ENCODE peak calls at places on chromosomes 11 and 22, in nine cellular contexts. One of them, this sample, is unnamed.

GRCh38 chr11:8286886-8287285 is 23.2 kb upstream of the LMO1 start:
- DNase-seq in activated gamma-delta T cell treated with anti-CD3 and anti-CD28 coated beads, Interleukin-2, amount 50 U/mL, for 16 hours: no peak
- DNase-seq in HAP-1: no peak
- DNase-seq in stimulated activated effector memory CD8-positive, alpha-beta T cell treated with anti-CD3 and anti-CD28 coated beads, Interleukin-12 subunit alpha, Interleukin-12 subunit beta, amount 100 ng/mL, for 72 hours: no peak
- DNase-seq in occipital lobe: no peak
- DNase-seq in stimulated activated CD4-positive, alpha-beta T cell treated with anti-CD3 and anti-CD28 coated beads, Interleukin-12 subunit alpha, Interleukin-12 subunit beta, amount 100 ng/mL, for 48 hours: no peak
- DNase-seq in activated naive CD8-positive, alpha-beta T cell treated with anti-CD3 and anti-CD28 coated beads for 36 hours: no peak
- DNase-seq in substantia nigra: no peak
- DNase-seq in GM03348: no peak
- DNase-seq in this sample: no peak

GRCh38 chr22:49347376-49347775 is 480.3 kb downstream of the BRD1 start:
- DNase-seq in activated gamma-delta T cell treated with anti-CD3 and anti-CD28 coated beads, Interleukin-2, amount 50 U/mL, for 16 hours: no peak
- DNase-seq in stimulated activated effector memory CD8-positive, alpha-beta T cell treated with anti-CD3 and anti-CD28 coated beads, Interleukin-12 subunit alpha, Interleukin-12 subunit beta, amount 100 ng/mL, for 72 hours: no peak
- DNase-seq in stimulated activated CD4-positive, alpha-beta T cell treated with anti-CD3 and anti-CD28 coated beads, Interleukin-12 subunit alpha, Interleukin-12 subunit beta, amount 100 ng/mL, for 48 hours: no peak
- DNase-seq in HAP-1: no peak
- DNase-seq in occipital lobe: no peak
- DNase-seq in GM03348: no peak
- DNase-seq in activated naive CD8-positive, alpha-beta T cell treated with anti-CD3 and anti-CD28 coated beads for 36 hours: no peak
- DNase-seq in substantia nigra: no peak
- DNase-seq in this sample: no peak

GRCh38 chr11:120121336-120121735 is 16.6 kb downstream of the TRIM29 start:
- DNase-seq in occipital lobe: no peak
- DNase-seq in activated naive CD8-positive, alpha-beta T cell treated with anti-CD3 and anti-CD28 coated beads for 36 hours: no peak
- DNase-seq in HAP-1: no peak
- DNase-seq in substantia nigra: no peak
- DNase-seq in stimulated activated effector memory CD8-positive, alpha-beta T cell treated with anti-CD3 and anti-CD28 coated beads, Interleukin-12 subunit alpha, Interleukin-12 subunit beta, amount 100 ng/mL, for 72 hours: no peak
- DNase-seq in stimulated activated CD4-positive, alpha-beta T cell treated with anti-CD3 and anti-CD28 coated beads, Interleukin-12 subunit alpha, Interleukin-12 subunit beta, amount 100 ng/mL, for 48 hours: no peak
- DNase-seq in GM03348: no peak
- DNase-seq in activated gamma-delta T cell treated with anti-CD3 and anti-CD28 coated beads, Interleukin-2, amount 50 U/mL, for 16 hours: no peak
- DNase-seq in this sample: no peak

GRCh38 chr11:105719073-105719846 is 109.4 kb downstream of the GRIA4 start:
- DNase-seq in stimulated activated effector memory CD8-positive, alpha-beta T cell treated with anti-CD3 and anti-CD28 coated beads, Interleukin-12 subunit alpha, Interleukin-12 subunit beta, amount 100 ng/mL, for 72 hours: no peak
- DNase-seq in activated gamma-delta T cell treated with anti-CD3 and anti-CD28 coated beads, Interleukin-2, amount 50 U/mL, for 16 hours: no peak
- DNase-seq in GM03348: no peak
- DNase-seq in activated naive CD8-positive, alpha-beta T cell treated with anti-CD3 and anti-CD28 coated beads for 36 hours: no peak
- DNase-seq in HAP-1: no peak
- DNase-seq in occipital lobe: no peak
- DNase-seq in substantia nigra: no peak
- DNase-seq in stimulated activated CD4-positive, alpha-beta T cell treated with anti-CD3 and anti-CD28 coated beads, Interleukin-12 subunit alpha, Interleukin-12 subunit beta, amount 100 ng/mL, for 48 hours: no peak
- DNase-seq in this sample: peak

GRCh38 chr22:50456466-50457234 is 18.2 kb downstream of the SBF1 start:
- DNase-seq in substantia nigra: peak
- DNase-seq in GM03348: no peak
- DNase-seq in HAP-1: no peak
- DNase-seq in activated naive CD8-positive, alpha-beta T cell treated with anti-CD3 and anti-CD28 coated beads for 36 hours: no peak
- DNase-seq in occipital lobe: no peak
- DNase-seq in stimulated activated CD4-positive, alpha-beta T cell treated with anti-CD3 and anti-CD28 coated beads, Interleukin-12 subunit alpha, Interleukin-12 subunit beta, amount 100 ng/mL, for 48 hours: no peak
- DNase-seq in stimulated activated effector memory CD8-positive, alpha-beta T cell treated with anti-CD3 and anti-CD28 coated beads, Interleukin-12 subunit alpha, Interleukin-12 subunit beta, amount 100 ng/mL, for 72 hours: no peak
- DNase-seq in activated gamma-delta T cell treated with anti-CD3 and anti-CD28 coated beads, Interleukin-2, amount 50 U/mL, for 16 hours: no peak
- DNase-seq in this sample: no peak

GRCh38 chr22:46245515-46245914 is 4.6 kb downstream of the CDPF1 start:
- DNase-seq in substantia nigra: peak
- DNase-seq in GM03348: no peak
- DNase-seq in occipital lobe: peak
- DNase-seq in stimulated activated effector memory CD8-positive, alpha-beta T cell treated with anti-CD3 and anti-CD28 coated beads, Interleukin-12 subunit alpha, Interleukin-12 subunit beta, amount 100 ng/mL, for 72 hours: no peak
- DNase-seq in activated naive CD8-positive, alpha-beta T cell treated with anti-CD3 and anti-CD28 coated beads for 36 hours: no peak
- DNase-seq in HAP-1: no peak
- DNase-seq in activated gamma-delta T cell treated with anti-CD3 and anti-CD28 coated beads, Interleukin-2, amount 50 U/mL, for 16 hours: no peak
- DNase-seq in stimulated activated CD4-positive, alpha-beta T cell treated with anti-CD3 and anti-CD28 coated beads, Interleukin-12 subunit alpha, Interleukin-12 subunit beta, amount 100 ng/mL, for 48 hours: no peak
- DNase-seq in this sample: no peak

GRCh38 chr22:37746366-37747089 is 49.7 kb downstream of the TRIOBP start:
- DNase-seq in stimulated activated CD4-positive, alpha-beta T cell treated with anti-CD3 and anti-CD28 coated beads, Interleukin-12 subunit alpha, Interleukin-12 subunit beta, amount 100 ng/mL, for 48 hours: peak
- DNase-seq in substantia nigra: no peak
- DNase-seq in stimulated activated effector memory CD8-positive, alpha-beta T cell treated with anti-CD3 and anti-CD28 coated beads, Interleukin-12 subunit alpha, Interleukin-12 subunit beta, amount 100 ng/mL, for 72 hours: peak
- DNase-seq in activated gamma-delta T cell treated with anti-CD3 and anti-CD28 coated beads, Interleukin-2, amount 50 U/mL, for 16 hours: peak
- DNase-seq in occipital lobe: no peak
- DNase-seq in activated naive CD8-positive, alpha-beta T cell treated with anti-CD3 and anti-CD28 coated beads for 36 hours: peak
- DNase-seq in GM03348: peak
- DNase-seq in HAP-1: peak
- DNase-seq in this sample: no peak

GRCh38 chr11:128345316-128345715 is 242.0 kb downstream of the ETS1 start:
- DNase-seq in GM03348: no peak
- DNase-seq in HAP-1: no peak
- DNase-seq in activated naive CD8-positive, alpha-beta T cell treated with anti-CD3 and anti-CD28 coated beads for 36 hours: no peak
- DNase-seq in stimulated activated effector memory CD8-positive, alpha-beta T cell treated with anti-CD3 and anti-CD28 coated beads, Interleukin-12 subunit alpha, Interleukin-12 subunit beta, amount 100 ng/mL, for 72 hours: no peak
- DNase-seq in activated gamma-delta T cell treated with anti-CD3 and anti-CD28 coated beads, Interleukin-2, amount 50 U/mL, for 16 hours: no peak
- DNase-seq in occipital lobe: no peak
- DNase-seq in stimulated activated CD4-positive, alpha-beta T cell treated with anti-CD3 and anti-CD28 coated beads, Interleukin-12 subunit alpha, Interleukin-12 subunit beta, amount 100 ng/mL, for 48 hours: no peak
- DNase-seq in substantia nigra: no peak
- DNase-seq in this sample: no peak

GRCh38 chr11:121095561-121095960 is 5.5 kb upstream of the TECTA start:
- DNase-seq in stimulated activated effector memory CD8-positive, alpha-beta T cell treated with anti-CD3 and anti-CD28 coated beads, Interleukin-12 subunit alpha, Interleukin-12 subunit beta, amount 100 ng/mL, for 72 hours: no peak
- DNase-seq in GM03348: no peak
- DNase-seq in activated naive CD8-positive, alpha-beta T cell treated with anti-CD3 and anti-CD28 coated beads for 36 hours: no peak
- DNase-seq in activated gamma-delta T cell treated with anti-CD3 and anti-CD28 coated beads, Interleukin-2, amount 50 U/mL, for 16 hours: no peak
- DNase-seq in stimulated activated CD4-positive, alpha-beta T cell treated with anti-CD3 and anti-CD28 coated beads, Interleukin-12 subunit alpha, Interleukin-12 subunit beta, amount 100 ng/mL, for 48 hours: no peak
- DNase-seq in HAP-1: no peak
- DNase-seq in substantia nigra: no peak
- DNase-seq in occipital lobe: no peak
- DNase-seq in this sample: no peak

GRCh38 chr22:43820671-43821305 is 8.7 kb upstream of the EFCAB6 start:
- DNase-seq in activated naive CD8-positive, alpha-beta T cell treated with anti-CD3 and anti-CD28 coated beads for 36 hours: no peak
- DNase-seq in HAP-1: no peak
- DNase-seq in occipital lobe: no peak
- DNase-seq in stimulated activated effector memory CD8-positive, alpha-beta T cell treated with anti-CD3 and anti-CD28 coated beads, Interleukin-12 subunit alpha, Interleukin-12 subunit beta, amount 100 ng/mL, for 72 hours: no peak
- DNase-seq in stimulated activated CD4-positive, alpha-beta T cell treated with anti-CD3 and anti-CD28 coated beads, Interleukin-12 subunit alpha, Interleukin-12 subunit beta, amount 100 ng/mL, for 48 hours: no peak
- DNase-seq in GM03348: no peak
- DNase-seq in substantia nigra: peak
- DNase-seq in activated gamma-delta T cell treated with anti-CD3 and anti-CD28 coated beads, Interleukin-2, amount 50 U/mL, for 16 hours: no peak
- DNase-seq in this sample: no peak

This sample was measured in fibroblast of gingiva.